ENCODE peak calls at places on chromosomes 6 and 20, in eight cellular contexts. T is activated CD4-positive, alpha-beta memory T cell treated with anti-CD3 and anti-CD28 coated beads for 36 hours; F is GM23248; J is cerebellar cortex; B is T-helper 2 cell; I is GDM1; A is A172; M is T-helper 1 cell. Q is an unnamed sample.

GRCh38 chr20:46625875-46626373 is 25.3 kb downstream of the SLC13A3 start:
- DNase-seq in B (no peak), I (no peak), T (no peak), A (no peak), F (no peak), J (no peak), M (no peak), Q (no peak)

GRCh38 chr6:20227350-20227749 is 15.1 kb upstream of the MBOAT1 start:
- DNase-seq in T (no peak), F (no peak), M (no peak), B (no peak), I (no peak), J (no peak), A (no peak), Q (no peak)

GRCh38 chr6:34281702-34282334 is 33.0 kb upstream of the SMIM29 start:
- DNase-seq in M (no peak), F (no peak), I (no peak), A (no peak), T (no peak), B (no peak), J (no peak), Q (no peak)

GRCh38 chr20:39036011-39036410 is 73.9 kb downstream of the DHX35 start:
- DNase-seq in A (no peak), I (no peak), T (no peak), J (no peak), F (peak), B (no peak), M (no peak), Q (no peak)

GRCh38 chr20:58306421-58307261 is 2.9 kb upstream of the RAB22A start:
- DNase-seq in F (peak), B (peak), A (peak), T (peak), J (no peak), I (peak), M (peak), Q (no peak)

GRCh38 chr6:33822575-33823395 is 19.0 kb upstream of the MLN start:
- DNase-seq in F (peak), M (no peak), J (peak), I (no peak), T (no peak), A (peak), B (no peak), Q (peak)

GRCh38 chr6:148240463-148240845 is 102.2 kb upstream of the SASH1 start:
- DNase-seq in F (peak), I (no peak), J (no peak), T (no peak), B (no peak), M (no peak), A (no peak), Q (no peak)

GRCh38 chr20:25073544-25073943 is 8.4 kb downstream of the VSX1 start:
- DNase-seq in I (no peak), B (no peak), T (no peak), F (no peak), J (no peak), M (no peak), A (no peak), Q (peak)

GRCh38 chr6:53124131-53124800 is 24.4 kb downstream of the GCM1 start:
- DNase-seq in T (no peak), B (no peak), A (no peak), M (no peak), F (no peak), I (no peak), J (no peak), Q (no peak)

GRCh38 chr20:46959081-46959692 is 64.5 kb downstream of the EYA2 start:
- DNase-seq in F (peak), J (no peak), T (no peak), M (no peak), I (no peak), A (peak), B (no peak), Q (no peak)

GRCh38 chr6:25088513-25088912 is 152.8 kb upstream of the RIPOR2 start:
- DNase-seq in B (no peak), F (peak), M (no peak), T (no peak), J (no peak), I (no peak), A (peak), Q (no peak)

GRCh38 chr6:44727651-44728630 is 340.4 kb downstream of the CDC5L start:
- DNase-seq in F (no peak), B (no peak), A (no peak), M (no peak), J (no peak), I (no peak), T (no peak), Q (no peak)

GRCh38 chr6:43953794-43954310 is 173.4 kb downstream of the MRPL14 start:
- DNase-seq in J (no peak), A (no peak), F (peak), B (no peak), M (no peak), T (no peak), I (no peak), Q (no peak)

GRCh38 chr6:24188571-24188970 is 62.6 kb downstream of the NRSN1 start:
- DNase-seq in T (no peak), B (no peak), A (no peak), F (no peak), J (no peak), I (no peak), M (no peak), Q (no peak)

GRCh38 chr6:27502508-27503435 is 29.9 kb upstream of the ZNF184 start:
- DNase-seq in A (peak), I (peak), B (no peak), T (peak), J (peak), F (peak), M (peak), Q (peak)

GRCh38 chr6:41367700-41368099 is 32.3 kb downstream of the NCR2 start:
- DNase-seq in J (peak), F (peak), I (peak), A (peak), B (no peak), M (no peak), T (peak), Q (peak)

Q was measured in NCI-H146.